ENCODE peak calls at places on chromosomes 2 and 18, in eight cellular contexts. G is HAP-1; S is CD4-positive, alpha-beta T cell; T is NCI-H2081; P is neural progenitor cell; M is kidney epithelial cell; U is stimulated activated CD4-positive, alpha-beta T cell treated with anti-CD3 and anti-CD28 coated beads, TNF-alpha, amount 100 ng/mL, for 1 hour; B is pons. J is an unnamed sample.

GRCh38 chr2:225233234-225233633 is 166.3 kb upstream of the NYAP2 start:
- DNase-seq in G (no peak), S (no peak), T (no peak), P (no peak), M (no peak), U (no peak), B (no peak), J (no peak)

GRCh38 chr2:86224645-86225355 is 25.5 kb downstream of the MRPL35 start:
- DNase-seq in G (no peak), S (no peak), T (no peak), P (no peak), M (no peak), U (no peak), B (no peak), J (no peak)

GRCh38 chr2:36406296-36406695 is 50.7 kb downstream of the CRIM1 start:
- DNase-seq in G (no peak), S (no peak), T (no peak), P (no peak), M (no peak), U (no peak), B (no peak), J (no peak)

GRCh38 chr18:78192044-78192443 is 787.6 kb upstream of the SALL3 start:
- DNase-seq in G (no peak), S (no peak), T (peak), P (peak), M (peak), U (no peak), B (peak), J (no peak)

GRCh38 chr2:98835831-98836385 is 100.1 kb downstream of the CRACDL start:
- DNase-seq in G (no peak), S (peak), T (no peak), P (no peak), M (no peak), U (peak), B (no peak), J (no peak)

GRCh38 chr2:159073256-159073655 is 104.8 kb downstream of the TANC1 start:
- DNase-seq in G (no peak), S (no peak), T (no peak), P (no peak), M (peak), U (no peak), B (no peak), J (no peak)

GRCh38 chr2:197195591-197195990 is 115.0 kb downstream of the ANKRD44 start:
- DNase-seq in G (no peak), S (no peak), T (no peak), P (no peak), M (no peak), U (no peak), B (no peak), J (no peak)

GRCh38 chr18:54737986-54738385 is 90.3 kb upstream of the RAB27B start:
- DNase-seq in G (no peak), S (no peak), T (no peak), P (no peak), M (no peak), U (no peak), B (no peak), J (no peak)

GRCh38 chr2:34105015-34105767 is 506.1 kb upstream of the FAM98A start:
- DNase-seq in G (no peak), S (no peak), T (no peak), P (no peak), M (peak), U (no peak), B (no peak), J (no peak)

GRCh38 chr18:9629709-9630108 is 15.3 kb upstream of the PPP4R1 start:
- DNase-seq in G (peak), S (no peak), T (no peak), P (peak), M (no peak), U (no peak), B (no peak), J (no peak)

GRCh38 chr2:71313-72035 is 25.2 kb upstream of the FAM110C start:
- DNase-seq in G (no peak), S (no peak), T (no peak), P (no peak), M (no peak), U (no peak), B (no peak), J (no peak)

GRCh38 chr2:74530239-74531161 is 767 bp downstream of the HTRA2 start:
- DNase-seq in G (peak), S (peak), T (no peak), P (peak), M (no peak), U (no peak), B (peak), J (peak)

GRCh38 chr2:232393556-232393955 is 13.1 kb upstream of the ALPG start:
- DNase-seq in G (no peak), S (no peak), T (no peak), P (no peak), M (no peak), U (no peak), B (no peak), J (no peak)

GRCh38 chr2:144519934-144520717 is at the start of gene ZEB2:
- DNase-seq in G (peak), S (no peak), T (no peak), P (peak), M (no peak), U (no peak), B (peak), J (no peak)

GRCh38 chr18:3213231-3214059 is 6.3 kb downstream of the MYOM1 start:
- DNase-seq in G (no peak), S (no peak), T (no peak), P (no peak), M (no peak), U (no peak), B (no peak), J (no peak)

GRCh38 chr2:17879137-17879912 is 858 bp downstream of the KCNS3 start:
- DNase-seq in G (peak), S (no peak), T (peak), P (peak), M (peak), U (no peak), B (peak), J (peak)

GRCh38 chr2:175837046-175837445 is 165.0 kb downstream of the LNPK start:
- DNase-seq in G (no peak), S (no peak), T (no peak), P (no peak), M (peak), U (no peak), B (no peak), J (no peak)